ENCODE peak calls at places on chromosome 14, in eight cellular contexts. G, V, B, S, O, H, I and J are unnamed samples. For H3K27me3, the result is how much of the 10 kb centered on the place peaks cover.

GRCh38 chr14:69326611-69327010 is 66.7 kb downstream of the GALNT16 start:
- DNase-seq in G (no peak), V (no peak), B (no peak), S (no peak), O (no peak), H (no peak), I (peak), J (no peak)

GRCh38 chr14:43934102-43934501 is 573.0 kb downstream of the FSCB start:
- DNase-seq in G (no peak), V (no peak), B (no peak), S (no peak), O (no peak), H (no peak), I (no peak), J (no peak)

GRCh38 chr14:81303258-81303935 is 82.6 kb upstream of the GTF2A1 start:
- DNase-seq in G (no peak), V (peak), B (no peak), S (no peak), O (peak), H (no peak), I (no peak), J (no peak)

GRCh38 chr14:32382704-32383103 is 53.6 kb downstream of the AKAP6 start:
- DNase-seq in G (no peak), V (no peak), B (no peak), S (no peak), O (no peak), H (no peak), I (no peak), J (no peak)

GRCh38 chr14:86933460-86933859 is 1059.5 kb downstream of the GALC start:
- DNase-seq in G (no peak), V (no peak), B (no peak), S (peak), O (no peak), H (no peak), I (no peak), J (no peak)

GRCh38 chr14:98896476-98896875 is 375.5 kb downstream of the BCL11B start:
- DNase-seq in G (no peak), V (no peak), B (no peak), S (no peak), O (no peak), H (no peak), I (no peak), J (no peak)

GRCh38 chr14:68687746-68688145 is 105.1 kb downstream of the ZFP36L1 start:
- DNase-seq in G (no peak), V (no peak), B (no peak), S (peak), O (peak), H (no peak), I (peak), J (no peak)

GRCh38 chr14:32564591-32564990 is 235.5 kb downstream of the AKAP6 start:
- DNase-seq in G (peak), V (peak), B (no peak), S (peak), O (no peak), H (no peak), I (no peak), J (no peak)

GRCh38 chr14:90374813-90375212 is 22.0 kb upstream of the CALM1 start:
- DNase-seq in G (no peak), V (no peak), B (no peak), S (no peak), O (no peak), H (no peak), I (no peak), J (no peak)
- H3K27me3 ChIP-seq in G (under half), V (under half), B (under half), S (under half), O (under half), H (under half), I (under half), J (under half)

GRCh38 chr14:58637040-58637390 is 747 bp upstream of the DACT1 start:
- DNase-seq in G (peak), V (peak), B (peak), S (peak), O (no peak), H (peak), I (peak), J (peak)

GRCh38 chr14:58635041-58635440 is 2.7 kb upstream of the DACT1 start:
- DNase-seq in G (no peak), V (no peak), B (no peak), S (peak), O (no peak), H (no peak), I (no peak), J (no peak)

GRCh38 chr14:58636129-58636528 is 1.6 kb upstream of the DACT1 start:
- DNase-seq in G (no peak), V (no peak), B (no peak), S (no peak), O (no peak), H (no peak), I (no peak), J (no peak)

GRCh38 chr14:58631720-58632119 is 6.0 kb upstream of the DACT1 start:
- DNase-seq in G (no peak), V (no peak), B (no peak), S (no peak), O (no peak), H (no peak), I (no peak), J (no peak)

DNA sequence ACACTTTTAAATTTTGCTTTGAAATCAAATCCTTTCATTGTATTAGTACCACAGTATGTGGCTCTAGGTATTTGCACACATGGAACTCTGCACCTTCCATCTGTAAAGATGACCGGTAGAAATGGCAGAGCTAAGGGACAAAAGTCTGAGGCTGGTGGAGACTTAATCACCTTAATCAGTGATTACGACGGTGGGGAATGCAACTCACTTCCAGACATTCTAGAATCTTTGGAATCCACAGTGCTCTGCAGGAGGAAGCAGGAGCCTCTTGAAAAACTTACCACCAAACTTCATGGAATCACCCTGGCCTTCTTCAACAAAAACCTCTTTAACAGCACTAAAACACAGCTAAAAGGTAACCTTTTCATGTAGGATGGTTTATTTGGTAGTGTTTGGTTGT is 3.9 kb upstream of the DACT1 start:
- DNase-seq in G (no peak), V (no peak), B (no peak), S (peak), O (no peak), H (no peak), I (no peak), J (no peak)
- H3K27me3 ChIP-seq in G (under half), V (under half), B (under half), S (under half), O (under half), H (under half), I (under half), J (under half)

GRCh38 chr14:104935955-104936354 is 11.3 kb downstream of the PLD4 start:
- DNase-seq in G (no peak), V (no peak), B (no peak), S (no peak), O (no peak), H (no peak), I (no peak), J (no peak)
- H3K27me3 ChIP-seq in G (under half), V (under half), B (under half), S (under half), O (under half), H (half or more), I (under half), J (under half)

GRCh38 chr14:49366416-49366815 is 219.8 kb downstream of the RPS29 start:
- DNase-seq in G (no peak), V (no peak), B (no peak), S (no peak), O (no peak), H (no peak), I (no peak), J (no peak)
- H3K27me3 ChIP-seq in G (under half), V (under half), B (under half), S (under half), O (under half), H (under half), I (under half), J (under half)

DNA sequence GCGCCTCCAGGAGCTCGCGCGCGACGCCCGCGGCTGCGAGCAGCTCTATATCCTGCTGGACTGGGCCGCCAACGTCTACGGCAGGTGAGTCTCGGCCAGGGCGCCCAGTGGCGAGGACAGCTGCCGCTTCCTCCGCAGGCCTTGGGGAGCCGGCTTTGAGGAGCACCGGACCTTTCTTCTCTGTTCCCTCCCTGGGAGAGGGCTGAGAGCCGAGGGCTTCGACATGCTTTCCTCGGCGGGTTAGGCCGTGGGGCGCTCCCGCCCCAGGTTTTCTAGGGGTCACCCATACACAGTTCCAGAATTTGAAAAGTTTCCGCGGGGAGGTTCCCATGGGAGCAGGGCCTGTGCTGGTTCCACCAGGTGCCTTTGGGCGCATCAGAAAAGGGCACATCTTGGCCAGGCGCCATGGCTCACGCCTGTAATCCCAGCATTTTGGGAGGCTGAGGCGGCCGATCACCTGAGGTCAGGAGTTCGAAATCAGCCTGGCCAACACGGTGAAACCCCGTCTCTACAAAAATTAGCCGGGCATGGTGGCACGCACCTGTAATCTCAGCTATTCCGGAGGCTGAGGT is 8.2 kb downstream of the EXOC3L4 start:
- DNase-seq in G (no peak), V (no peak), B (no peak), S (no peak), O (no peak), H (no peak), I (no peak), J (no peak)
- H3K27me3 ChIP-seq in G (under half), V (under half), B (under half), S (under half), O (under half), H (half or more), I (under half), J (under half)

DNA sequence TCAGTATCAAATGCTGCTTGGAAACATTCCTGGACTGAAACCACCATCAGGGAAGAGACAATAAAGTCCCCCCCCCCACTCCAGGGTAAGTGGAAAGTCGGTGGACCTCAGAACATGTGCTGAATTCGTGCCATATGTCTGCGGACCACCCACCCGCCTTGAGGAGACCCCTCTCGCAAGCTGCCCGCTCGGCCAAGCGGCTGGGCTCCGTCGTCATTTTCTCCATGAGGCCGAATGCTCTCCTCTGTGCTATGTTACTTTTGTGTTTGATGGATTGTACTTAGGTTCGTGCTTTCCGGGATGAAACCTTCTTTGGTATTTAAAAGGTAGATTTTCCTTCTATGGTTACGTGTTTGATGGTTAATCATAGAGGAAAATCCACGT is 136.2 kb upstream of the RTL1 start:
- DNase-seq in G (no peak), V (no peak), B (no peak), S (no peak), O (no peak), H (no peak), I (no peak), J (no peak)
- H3K27me3 ChIP-seq in G (under half), V (under half), B (under half), S (under half), O (under half), H (under half), I (under half), J (under half)